ENCODE peak calls at places on chromosomes 6 and 20, in ten cellular contexts. I is Peyer's patch, E is PC-3, X is brain microvascular endothelial cell, H is BJ, F is lower leg skin, Q is esophagus muscularis mucosa, G is psoas muscle, C is bronchial epithelial cell, D is BE2C. K is an unnamed sample.

GRCh38 chr6:168574699-168575195 is 133.8 kb downstream of the SMOC2 start:
- DNase-seq in I (no peak), E (no peak), X (no peak), H (no peak), F (no peak), Q (peak), G (no peak), C (peak), D (no peak), K (peak)

GRCh38 chr6:88548891-88549505 is 382.9 kb upstream of the CNR1 start:
- DNase-seq in I (no peak), E (no peak), X (no peak), H (no peak), F (no peak), Q (no peak), G (no peak), C (no peak), D (no peak), K (no peak)

GRCh38 chr6:53273356-53273755 is 75.4 kb downstream of the ELOVL5 start:
- DNase-seq in I (no peak), E (no peak), X (no peak), H (no peak), F (no peak), Q (no peak), G (no peak), C (no peak), D (no peak), K (no peak)

GRCh38 chr6:45678063-45678620 is 300.4 kb upstream of the SUPT3H start:
- DNase-seq in I (no peak), E (no peak), X (no peak), H (no peak), F (no peak), Q (peak), G (no peak), C (no peak), D (no peak), K (no peak)

GRCh38 chr6:139150915-139151314 is 16.0 kb downstream of the HECA start:
- DNase-seq in I (no peak), E (no peak), X (no peak), H (no peak), F (no peak), Q (no peak), G (no peak), C (peak), D (no peak), K (no peak)

GRCh38 chr6:73177221-73177944 is 47.9 kb downstream of the KHDC1L start:
- DNase-seq in I (no peak), E (no peak), X (no peak), H (no peak), F (no peak), Q (no peak), G (no peak), C (no peak), D (no peak), K (no peak)

GRCh38 chr6:2858678-2859324 is 17.1 kb upstream of the SERPINB1 start:
- DNase-seq in I (peak), E (no peak), X (no peak), H (no peak), F (no peak), Q (peak), G (no peak), C (no peak), D (no peak), K (peak)

GRCh38 chr6:107976267-107976783 is 18.3 kb upstream of the SEC63 start:
- DNase-seq in I (no peak), E (no peak), X (no peak), H (no peak), F (no peak), Q (no peak), G (no peak), C (no peak), D (no peak), K (no peak)

GRCh38 chr6:107116328-107116892 is 1.1 kb upstream of the BEND3 start:
- DNase-seq in I (peak), E (peak), X (peak), H (no peak), F (no peak), Q (no peak), G (no peak), C (peak), D (peak), K (peak)

GRCh38 chr6:73985891-73986290 is 289.9 kb downstream of the CD109 start:
- DNase-seq in I (no peak), E (peak), X (no peak), H (peak), F (peak), Q (no peak), G (no peak), C (peak), D (no peak), K (peak)

GRCh38 chr6:13866291-13866690 is 51.9 kb upstream of the MCUR1 start:
- DNase-seq in I (no peak), E (no peak), X (no peak), H (no peak), F (no peak), Q (no peak), G (no peak), C (no peak), D (no peak), K (no peak)

GRCh38 chr6:98832282-98833100 is 1.9 kb upstream of the POU3F2 start:
- DNase-seq in I (no peak), E (peak), X (peak), H (peak), F (no peak), Q (no peak), G (no peak), C (peak), D (no peak), K (peak)

GRCh38 chr6:161104966-161105365 is 113.4 kb downstream of the MAP3K4 start:
- DNase-seq in I (no peak), E (peak), X (no peak), H (peak), F (no peak), Q (no peak), G (no peak), C (peak), D (no peak), K (peak)

GRCh38 chr6:6781172-6781876 is 192.8 kb downstream of the LY86 start:
- DNase-seq in I (no peak), E (peak), X (peak), H (peak), F (no peak), Q (no peak), G (peak), C (peak), D (no peak), K (peak)

DNA sequence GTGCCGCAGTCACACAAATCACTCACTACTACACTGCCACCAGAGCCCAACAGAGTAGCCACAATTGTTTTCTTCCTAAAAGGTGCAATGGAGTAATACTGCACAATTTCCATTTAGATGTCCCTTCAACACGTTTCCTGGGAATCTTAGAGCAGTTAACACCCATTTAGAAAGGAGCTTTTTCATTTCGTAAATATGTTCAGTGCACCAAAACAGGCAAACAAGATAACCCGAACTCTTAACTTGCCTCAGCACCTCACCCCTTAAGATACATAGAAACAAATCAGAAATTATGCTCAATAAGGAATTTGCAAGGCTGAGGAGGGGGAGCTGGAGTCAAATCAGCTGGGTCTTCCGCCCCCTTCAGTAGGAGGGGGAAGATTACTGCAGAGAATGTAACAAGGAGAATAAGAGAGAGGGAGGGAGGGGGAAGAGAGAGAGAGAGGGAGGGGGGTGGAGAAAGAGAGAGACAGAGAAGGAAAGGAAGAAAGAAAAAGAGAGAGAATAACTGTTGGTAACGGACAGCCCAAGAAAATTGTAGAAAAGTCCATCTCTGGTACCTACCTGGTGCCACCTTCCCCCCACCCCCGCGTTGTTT is 155.4 kb downstream of the BCAS1 start:
- DNase-seq in I (no peak), E (no peak), X (no peak), H (no peak), F (no peak), Q (no peak), G (no peak), C (no peak), D (no peak), K (no peak)
- TF ChIP-seq CTCF in I (no peak), E (no peak), X (peak), H (no peak), F (no peak), Q (no peak), G (no peak), C (no peak), D (no peak), K (peak)

GRCh38 chr20:53930651-53931504 is 139.5 kb downstream of the BCAS1 start:
- DNase-seq in I (no peak), E (peak), X (no peak), H (no peak), F (no peak), Q (no peak), G (no peak), C (peak), D (no peak), K (no peak)
- H3K4me3 ChIP-seq in I (no peak), E (no peak), X (no peak), H (no peak), F (no peak), Q (no peak), G (no peak), C (no peak), D (no peak), K (no peak)

DNA sequence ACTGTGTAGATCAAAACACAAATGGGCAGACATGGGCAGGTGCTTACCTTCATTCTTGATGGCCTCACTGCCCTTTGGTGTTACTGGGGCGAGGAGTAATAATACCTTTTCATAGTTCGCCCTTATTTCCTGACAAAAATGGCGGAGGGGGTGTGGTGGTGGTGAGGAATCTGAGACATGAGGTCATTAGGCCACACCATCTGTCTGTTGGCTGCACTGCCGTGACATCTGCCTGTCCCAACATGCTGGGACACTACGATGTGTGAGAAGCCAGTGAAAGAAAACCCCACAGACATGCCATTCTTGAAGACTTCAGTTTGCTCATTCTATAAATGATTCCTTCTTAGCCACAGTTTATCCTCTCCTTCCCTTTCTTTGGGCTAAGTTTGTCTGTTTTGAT is 13.4 kb upstream of the MAPRE1 start:
- DNase-seq in I (no peak), E (no peak), X (no peak), H (no peak), F (no peak), Q (no peak), G (no peak), C (peak), D (no peak), K (no peak)
- TF ChIP-seq CTCF in I (no peak), E (no peak), X (no peak), H (no peak), F (no peak), Q (no peak), G (no peak), C (no peak), D (no peak), K (no peak)

GRCh38 chr6:44221291-44221960 is 2.0 kb upstream of the SLC29A1 start:
- DNase-seq in I (peak), E (peak), X (peak), H (no peak), F (peak), Q (peak), G (peak), C (peak), D (peak), K (peak)
- H3K4me3 ChIP-seq in I (peak), E (no peak), X (no peak), H (no peak), F (no peak), Q (peak), G (peak), C (no peak), D (peak), K (no peak)

GRCh38 chr6:22828179-22829062 is 259.1 kb downstream of the HDGFL1 start:
- DNase-seq in I (no peak), E (peak), X (peak), H (peak), F (peak), Q (no peak), G (no peak), C (peak), D (peak), K (peak)
- TF ChIP-seq CTCF in I (peak), E (peak), X (peak), H (peak), F (no peak), Q (peak), G (peak), C (peak), D (peak), K (peak)

DNA sequence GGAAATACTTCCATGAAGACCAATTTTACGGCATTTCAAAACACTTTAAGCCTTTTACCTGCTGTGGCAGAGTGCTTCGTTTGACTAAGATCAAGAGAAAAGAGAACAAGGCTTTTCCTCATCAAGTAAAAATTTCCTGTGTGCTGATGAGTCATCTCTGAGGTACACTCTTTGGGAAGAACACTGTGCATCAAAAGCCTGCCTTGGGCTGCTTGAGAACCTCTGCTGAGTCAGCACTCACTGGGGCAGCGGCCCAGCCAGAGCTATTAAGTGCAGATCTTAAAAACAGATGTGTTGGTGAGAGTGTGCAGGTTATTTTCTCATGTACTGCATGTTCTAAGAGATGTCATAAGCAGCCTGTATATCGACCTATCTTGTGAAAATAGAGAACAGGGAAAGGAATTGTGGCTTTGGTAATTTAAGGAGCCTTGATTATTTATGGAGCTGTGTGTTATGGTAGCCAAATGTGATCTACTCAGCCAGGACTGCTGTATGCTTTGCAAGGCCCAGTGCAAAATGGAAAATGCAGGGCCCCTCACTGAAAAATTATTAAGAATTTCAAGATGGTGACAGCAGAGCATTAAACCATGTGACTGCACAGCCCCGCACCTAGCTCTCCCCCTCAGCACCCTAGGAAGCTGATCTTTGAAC is 208.5 kb downstream of the ARHGAP18 start:
- DNase-seq in I (no peak), E (peak), X (peak), H (peak), F (peak), Q (no peak), G (peak), C (peak), D (peak), K (peak)
- H3K4me3 ChIP-seq in I (no peak), E (peak), X (peak), H (no peak), F (no peak), Q (no peak), G (peak), C (no peak), D (peak), K (peak)

GRCh38 chr6:117840541-117840983 is 66.5 kb upstream of the SLC35F1 start:
- DNase-seq in I (no peak), E (peak), X (peak), H (no peak), F (no peak), Q (no peak), G (no peak), C (peak), D (peak), K (peak)
- TF ChIP-seq CTCF in I (no peak), E (peak), X (peak), H (peak), F (no peak), Q (no peak), G (no peak), C (peak), D (peak), K (peak)

GRCh38 chr6:57177545-57178225 is 5.6 kb downstream of the BAG2 start:
- DNase-seq in I (no peak), E (no peak), X (no peak), H (no peak), F (peak), Q (no peak), G (peak), C (no peak), D (no peak), K (peak)
- H3K4me3 ChIP-seq in I (no peak), E (no peak), X (no peak), H (no peak), F (no peak), Q (peak), G (peak), C (no peak), D (no peak), K (peak)

GRCh38 chr20:21089421-21089820 is 16.7 kb downstream of the LINC00237 start:
- DNase-seq in I (no peak), E (peak), X (no peak), H (no peak), F (no peak), Q (peak), G (no peak), C (no peak), D (no peak), K (no peak)
- TF ChIP-seq CTCF in I (no peak), E (no peak), X (no peak), H (no peak), F (no peak), Q (no peak), G (no peak), C (no peak), D (no peak), K (no peak)

GRCh38 chr6:166997348-166997747 is 1.8 kb upstream of the CEP43 start:
- DNase-seq in I (no peak), E (no peak), X (no peak), H (no peak), F (no peak), Q (no peak), G (no peak), C (no peak), D (no peak), K (no peak)
- H3K4me3 ChIP-seq in I (no peak), E (peak), X (peak), H (peak), F (no peak), Q (no peak), G (peak), C (peak), D (peak), K (peak)